ENCODE peak calls at places on chromosomes 4 and X, in ten cellular contexts. X is neural progenitor cell; G is brain microvascular endothelial cell; E is CD8-positive, alpha-beta T cell; W is left ventricle myocardium inferior; Y is fibroblast of lung; V is ascending aorta; K is endothelial cell of umbilical vein; N is heart left ventricle; P is right lobe of liver. D is an unnamed sample.

GRCh38 chr4:138996090-138996489 is 19.5 kb upstream of the NOCT start:
- DNase-seq in Y (no peak), W (no peak), P (no peak), V (no peak), X (no peak), E (no peak), G (no peak), K (no peak), N (no peak), D (no peak)

GRCh38 chrX:137926090-137926489 is 360.2 kb downstream of the ZIC3 start:
- DNase-seq in K (no peak), Y (no peak), X (peak; percentile 47), P (no peak), E (no peak), V (no peak), N (no peak), G (no peak), W (no peak), D (peak; percentile 1)

GRCh38 chr4:125891597-125892258 is 577.0 kb downstream of the FAT4 start:
- DNase-seq in K (no peak), W (no peak), G (peak; percentile 35), X (no peak), P (no peak), N (no peak), V (no peak), Y (peak; percentile 90), E (no peak), D (peak; percentile 0)

GRCh38 chrX:1394731-1395501 is 3.0 kb upstream of the SLC25A6 start:
- DNase-seq in E (no peak), N (no peak), X (no peak), K (no peak), P (peak; percentile 20), V (no peak), Y (no peak), G (no peak), W (peak; percentile 17), D (no peak)

GRCh38 chr4:125827338-125828074 is 512.8 kb downstream of the FAT4 start:
- DNase-seq in V (no peak), P (no peak), E (no peak), Y (peak; percentile 3), K (no peak), N (no peak), W (no peak), G (no peak), X (no peak), D (no peak)

GRCh38 chrX:122026665-122027064 is 979.3 kb downstream of the GLUD2 start:
- DNase-seq in E (no peak), G (no peak), K (no peak), V (no peak), Y (no peak), P (no peak), N (no peak), X (no peak), W (no peak), D (no peak)

GRCh38 chr4:2135083-2135482 is 76.0 kb downstream of the NAT8L start:
- DNase-seq in G (peak; percentile 28), E (peak; percentile 6), N (no peak), K (peak; percentile 39), Y (peak; percentile 58), X (no peak), W (no peak), V (no peak), P (no peak), D (peak; percentile 8)

GRCh38 chrX:145549476-145549875 is 268.2 kb upstream of the SLITRK2 start:
- DNase-seq in K (no peak), Y (no peak), G (no peak), N (no peak), X (no peak), V (no peak), P (no peak), W (no peak), E (no peak), D (no peak)

GRCh38 chr4:8662776-8663175 is 70.2 kb downstream of the CPZ start:
- DNase-seq in G (no peak), X (no peak), V (no peak), P (no peak), N (no peak), Y (no peak), W (no peak), K (no peak), E (no peak), D (no peak)

GRCh38 chr4:110959041-110959643 is 336.3 kb upstream of the PITX2 start:
- DNase-seq in N (no peak), G (no peak), W (no peak), K (peak; percentile 22), Y (peak; percentile 54), X (no peak), V (no peak), P (no peak), E (no peak), D (peak; percentile 13)

GRCh38 chr4:110668463-110669245 is 45.8 kb upstream of the PITX2 start:
- DNase-seq in K (no peak), V (no peak), N (no peak), E (no peak), G (no peak), X (no peak), Y (no peak), W (no peak), P (no peak), D (no peak)

GRCh38 chrX:66014084-66014483 is 25.8 kb downstream of the VSIG4 start:
- DNase-seq in G (no peak), W (no peak), V (no peak), Y (no peak), P (no peak), E (no peak), K (no peak), N (no peak), X (no peak), D (no peak)

DNA sequence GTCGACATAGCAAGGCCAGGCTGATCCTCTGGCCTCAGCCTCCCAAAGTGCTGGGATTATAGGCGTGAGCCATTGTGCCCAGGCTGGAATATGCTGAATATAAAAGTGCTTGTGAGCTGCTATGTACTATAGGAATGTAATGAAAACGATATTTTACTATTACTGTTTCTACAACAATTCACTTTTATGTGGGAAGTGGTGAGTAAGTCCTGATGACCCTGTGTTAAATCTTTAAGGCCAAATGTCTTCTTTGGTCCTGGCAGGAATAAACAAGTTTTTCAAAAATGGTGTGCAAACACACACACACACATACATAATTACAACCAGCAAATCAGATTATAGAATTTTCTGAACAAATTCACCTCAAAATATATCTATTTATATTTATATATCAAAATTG is 18.1 kb downstream of the SMIM14 start:
- DNase-seq in P (no peak), G (no peak), K (peak; percentile 45), V (no peak), N (no peak), E (no peak), X (no peak), W (no peak), Y (no peak), D (no peak)
- H3K27ac ChIP-seq in P (peak overlapping the region; percentile 16), G (peak overlapping the region; percentile 84), K (peak overlapping the region; percentile 72), V (peak overlapping the region; percentile 38), N (no peak overlapping the region), E (no peak overlapping the region), X (no peak overlapping the region), W (peak overlapping the region; percentile 14), Y (peak overlapping the region; percentile 53), D (no peak overlapping the region)

GRCh38 chrX:39736219-39737211 is 361.2 kb downstream of the BCOR start:
- DNase-seq in V (peak; percentile 80), N (peak; percentile 84), W (peak; percentile 87), G (peak; percentile 51), P (peak; percentile 80), X (no peak), K (peak; percentile 94), E (no peak), Y (peak; percentile 68), D (no peak)
- H3K4me3 ChIP-seq in V (no peak overlapping the region), N (no peak overlapping the region), W (no peak overlapping the region), G (no peak overlapping the region), P (no peak overlapping the region), X (no peak overlapping the region), K (no peak overlapping the region), E (no peak overlapping the region), Y (no peak overlapping the region), D (no peak overlapping the region)

GRCh38 chr4:168865854-168866253 is 144.2 kb downstream of the CBR4 start:
- DNase-seq in X (no peak), G (no peak), W (no peak), Y (no peak), N (no peak), E (no peak), V (no peak), K (no peak), P (no peak), D (no peak)

GRCh38 chr4:168867128-168867527 is 142.9 kb downstream of the CBR4 start:
- DNase-seq in P (no peak), W (no peak), Y (peak; percentile 12), X (no peak), K (no peak), N (no peak), E (no peak), G (no peak), V (no peak), D (no peak)

GRCh38 chr4:168866635-168867034 is 143.4 kb downstream of the CBR4 start:
- DNase-seq in E (no peak), Y (peak; percentile 51), X (no peak), G (no peak), V (no peak), K (no peak), P (no peak), N (no peak), W (no peak), D (no peak)

GRCh38 chr4:168864831-168865541 is 145.1 kb downstream of the CBR4 start:
- DNase-seq in G (no peak), V (no peak), W (no peak), X (no peak), E (no peak), Y (peak; percentile 51), P (no peak), K (no peak), N (no peak), D (no peak)

DNA sequence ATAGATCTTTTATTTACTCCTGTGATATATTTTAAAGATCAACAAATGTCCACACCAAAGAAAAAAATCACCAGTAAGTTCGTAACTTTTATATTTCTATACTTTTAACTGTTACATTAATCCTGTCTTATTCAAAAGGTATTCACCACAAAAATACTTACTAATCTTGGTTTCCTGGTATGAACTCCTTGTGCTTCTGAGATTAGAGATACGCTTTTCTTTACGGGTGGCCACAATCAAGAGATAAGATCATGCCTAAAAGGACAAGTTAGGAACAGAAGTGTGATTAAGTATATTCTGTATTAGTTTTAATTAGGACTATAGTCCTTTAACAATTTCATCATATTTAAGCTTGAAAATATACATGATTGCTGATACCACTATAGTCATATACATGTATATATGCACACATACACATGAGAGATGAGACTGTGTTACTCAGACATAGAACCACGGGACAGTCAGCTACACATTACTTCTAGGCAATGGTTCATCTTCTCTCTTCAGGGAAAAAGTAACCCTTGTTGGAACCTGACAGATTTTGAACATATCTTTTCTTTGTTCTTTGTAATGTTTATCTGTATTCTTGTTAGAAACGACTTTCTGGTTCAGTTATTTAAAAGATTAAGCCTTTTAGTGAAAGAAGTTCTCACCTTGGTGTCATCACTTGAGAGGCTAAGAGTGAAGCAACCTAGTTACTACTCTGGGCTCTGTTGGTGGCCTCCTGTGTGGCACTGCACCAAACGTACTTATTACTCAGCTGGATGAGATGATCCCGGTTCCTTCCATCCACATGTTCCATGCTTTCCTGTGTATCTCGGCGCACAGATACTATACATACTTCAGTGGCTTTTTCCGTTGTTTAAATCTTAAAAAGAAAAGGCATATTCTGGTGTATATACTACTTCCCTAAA is 146.1 kb downstream of the CBR4 start:
- DNase-seq in W (no peak), X (no peak), G (no peak), V (no peak), N (no peak), E (no peak), Y (peak; percentile 9), P (no peak), K (no peak), D (no peak)
- H3K27ac ChIP-seq in W (peak overlapping the region; percentile 1), X (no peak overlapping the region), G (no peak overlapping the region), V (peak overlapping the region; percentile 48), N (no peak overlapping the region), E (no peak overlapping the region), Y (peak overlapping the region; percentile 69), P (no peak overlapping the region), K (no peak overlapping the region), D (no peak overlapping the region)

GRCh38 chr4:37470243-37470642 is 215.9 kb downstream of the RELL1 start:
- DNase-seq in X (no peak), W (no peak), G (no peak), K (no peak), E (no peak), P (no peak), Y (no peak), V (no peak), N (no peak), D (peak; percentile 48)
- H3K4me3 ChIP-seq in X (no peak overlapping the region), W (no peak overlapping the region), G (no peak overlapping the region), K (no peak overlapping the region), E (no peak overlapping the region), P (no peak overlapping the region), Y (no peak overlapping the region), V (no peak overlapping the region), N (no peak overlapping the region), D (no peak overlapping the region)

D was measured in small intestine.